ENCODE peak calls at places on chromosome 18, in seven cellular contexts. X is sciatic nerve, B is neural crest cell, I is mammary epithelial cell, U is H1, W is prostate gland, Y is posterior cingulate gyrus. Z is an unnamed sample.

GRCh38 chr18:65791753-65792152 is 40.9 kb downstream of the CDH7 start:
- DNase-seq in W (no peak), X (no peak), U (no peak), I (no peak), Y (no peak), B (no peak), Z (no peak)

GRCh38 chr18:76610012-76610411 is 115.0 kb upstream of the ZNF516 start:
- DNase-seq in W (no peak), X (no peak), Y (no peak), U (no peak), I (no peak), B (no peak), Z (no peak)

GRCh38 chr18:78899241-78899640 is 80.4 kb upstream of the SALL3 start:
- DNase-seq in Y (peak; percentile 7), B (no peak), W (no peak), I (no peak), X (no peak), U (no peak), Z (no peak)

GRCh38 chr18:26215247-26215970 is 10.8 kb upstream of the TAF4B start:
- DNase-seq in B (no peak), W (no peak), U (no peak), I (no peak), X (no peak), Y (no peak), Z (no peak)

GRCh38 chr18:25289040-25289631 is 62.8 kb downstream of the ZNF521 start:
- DNase-seq in I (peak; percentile 64), B (peak; percentile 8), Y (no peak), U (no peak), X (no peak), W (no peak), Z (peak; percentile 59)

GRCh38 chr18:74880706-74881289 is 283.1 kb downstream of the ZNF407 start:
- DNase-seq in W (no peak), I (no peak), X (no peak), U (no peak), Y (no peak), B (no peak), Z (no peak)

GRCh38 chr18:9683418-9684396 is 24.4 kb upstream of the RAB31 start:
- DNase-seq in U (no peak), I (peak; percentile 50), Y (no peak), X (no peak), W (no peak), B (no peak), Z (peak; percentile 73)

GRCh38 chr18:59063912-59064311 is 75.8 kb upstream of the SEC11C start:
- DNase-seq in I (no peak), W (no peak), U (no peak), B (no peak), Y (no peak), X (no peak), Z (no peak)

GRCh38 chr18:24138884-24139616 is at the start of gene CABYR:
- DNase-seq in U (peak; percentile 96), I (peak; percentile 86), B (peak; percentile 77), W (peak; percentile 60), Y (peak; percentile 97), X (peak; percentile 80), Z (peak; percentile 81)

GRCh38 chr18:76446321-76446720 is 48.7 kb downstream of the ZNF516 start:
- DNase-seq in U (no peak), B (no peak), W (no peak), I (no peak), X (peak; percentile 54), Y (no peak), Z (no peak)

GRCh38 chr18:76460482-76460881 is 34.6 kb downstream of the ZNF516 start:
- DNase-seq in Y (no peak), B (no peak), U (no peak), W (no peak), I (no peak), X (no peak), Z (no peak)

GRCh38 chr18:26468931-26469340 is 79.4 kb downstream of the KCTD1 start:
- DNase-seq in U (peak; percentile 73), W (no peak), B (peak; percentile 29), X (no peak), Y (no peak), I (no peak), Z (no peak)

GRCh38 chr18:64974378-64975125 is 776.3 kb upstream of the CDH7 start:
- DNase-seq in Y (no peak), B (no peak), X (no peak), W (peak; percentile 22), U (no peak), I (no peak), Z (no peak)

GRCh38 chr18:75376004-75376403 is 51.5 kb downstream of the SMIM21 start:
- DNase-seq in U (no peak), W (no peak), I (no peak), B (no peak), X (no peak), Y (no peak), Z (no peak)

GRCh38 chr18:48790869-48791635 is 159.7 kb downstream of the SMAD7 start:
- DNase-seq in W (no peak), B (no peak), U (no peak), X (peak; percentile 56), Y (peak; percentile 37), I (no peak), Z (no peak)